ENCODE peak calls at places on chromosomes 13 and 19, in nine cellular contexts. U is kidney epithelial cell; J is fibroblast of lung; S is uterus; E is stomach; L is heart left ventricle; N is HL-60; H is CD4-positive, alpha-beta T cell; Y is AG04450. K is an unnamed sample.

GRCh38 chr19:8576273-8576993 is 809 bp downstream of the MYO1F start:
- DNase-seq in U (no peak), J (no peak), S (no peak), E (no peak), L (no peak), N (peak; percentile 89), H (no peak), Y (no peak), K (no peak)

GRCh38 chr13:27012482-27013197 is 159.0 kb downstream of the USP12 start:
- DNase-seq in U (peak; percentile 32), J (peak; percentile 89), S (no peak), E (no peak), L (no peak), N (peak; percentile 21), H (no peak), Y (peak; percentile 34), K (peak; percentile 89)

GRCh38 chr13:65470781-65471180 is 1759.4 kb downstream of the PCDH9 start:
- DNase-seq in U (no peak), J (peak; percentile 50), S (no peak), E (no peak), L (no peak), N (no peak), H (no peak), Y (no peak), K (no peak)

GRCh38 chr13:21608961-21609360 is 5.0 kb upstream of the MICU2 start:
- DNase-seq in U (no peak), J (no peak), S (no peak), E (no peak), L (no peak), N (no peak), H (no peak), Y (no peak), K (peak; percentile 18)

GRCh38 chr19:37817180-37817911 is 38.0 kb upstream of the ZNF573 start:
- DNase-seq in U (no peak), J (peak; percentile 55), S (peak; percentile 77), E (peak; percentile 33), L (peak; percentile 90), N (peak; percentile 15), H (peak; percentile 42), Y (no peak), K (peak; percentile 10)

GRCh38 chr13:86002921-86003488 is 203.8 kb upstream of the SLITRK6 start:
- DNase-seq in U (no peak), J (no peak), S (no peak), E (no peak), L (no peak), N (no peak), H (no peak), Y (no peak), K (no peak)

GRCh38 chr19:13104848-13105646 is 2.4 kb upstream of the LYL1 start:
- DNase-seq in U (no peak), J (no peak), S (no peak), E (no peak), L (no peak), N (peak; percentile 73), H (no peak), Y (no peak), K (no peak)

GRCh38 chr19:18859676-18860301 is 28.0 kb downstream of the UPF1 start:
- DNase-seq in U (no peak), J (no peak), S (no peak), E (no peak), L (peak; percentile 74), N (no peak), H (no peak), Y (no peak), K (no peak)

GRCh38 chr13:47865883-47866282 is 135.2 kb downstream of the SUCLA2 start:
- DNase-seq in U (no peak), J (no peak), S (no peak), E (no peak), L (no peak), N (no peak), H (no peak), Y (no peak), K (no peak)

DNA sequence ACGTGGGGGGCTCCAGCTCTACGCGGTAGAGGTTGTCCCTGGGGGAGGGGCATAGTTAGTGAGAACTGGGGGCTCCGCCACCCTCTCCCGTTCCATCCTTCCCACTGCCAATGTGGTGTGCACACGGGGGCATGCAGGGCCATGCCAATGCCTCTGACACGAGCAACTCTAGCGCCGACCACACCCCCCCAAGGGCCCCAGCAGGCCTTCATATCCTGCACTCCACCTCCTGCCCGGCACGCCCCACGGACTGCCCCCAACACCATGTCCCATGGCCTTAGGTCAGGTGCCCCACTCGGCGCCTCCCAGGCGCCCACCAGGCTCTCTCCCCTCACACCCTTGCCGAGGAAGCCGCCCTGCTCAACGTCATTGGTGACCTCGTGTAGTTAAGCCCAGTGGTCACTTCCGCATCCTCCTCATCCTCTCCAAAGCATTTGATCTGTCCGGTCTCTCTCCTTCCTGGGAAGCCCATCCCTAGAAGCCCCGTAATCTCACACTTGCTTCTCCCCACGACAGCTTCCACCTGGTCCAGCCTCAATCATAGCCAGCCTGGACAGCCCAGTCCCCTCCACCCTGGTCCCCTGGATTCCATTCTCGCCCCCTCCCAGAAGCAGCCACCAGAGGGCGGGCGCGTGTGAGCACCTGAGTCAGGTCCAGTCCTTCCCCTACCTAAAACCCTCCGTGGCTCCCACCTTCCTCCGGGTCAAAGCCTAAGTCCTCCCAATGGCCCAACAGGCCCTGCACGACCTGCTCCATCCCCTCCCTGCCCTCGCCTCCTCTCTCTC is 2.1 kb downstream of the SEMA6B start:
- DNase-seq in U (no peak), J (no peak), S (no peak), E (no peak), L (no peak), N (peak; percentile 38), H (no peak), Y (no peak), K (no peak)
- TF ChIP-seq CTCF in U (peak; percentile 25), J (no peak), S (no peak), E (no peak), L (no peak), N (peak; percentile 12), H (no peak), Y (no peak), K (peak; percentile 31)

DNA sequence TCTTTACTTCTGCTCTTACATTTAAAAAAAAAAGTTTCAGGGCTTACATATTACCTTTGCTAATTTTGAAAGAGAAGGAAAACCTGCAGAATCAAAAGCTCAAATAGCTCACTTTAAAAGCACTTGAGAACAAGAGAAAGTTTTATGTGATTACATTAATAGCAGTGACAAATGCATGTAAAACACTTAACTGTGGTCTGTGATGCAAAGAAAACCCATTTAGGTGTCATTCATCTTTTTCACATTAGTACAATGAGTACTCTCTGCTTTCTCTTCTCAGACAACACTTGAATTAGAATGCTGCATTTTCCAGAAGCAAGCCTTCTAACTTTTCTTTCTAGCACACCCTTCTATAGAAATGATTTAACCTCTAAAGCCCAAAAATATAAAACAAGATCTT is 460.9 kb downstream of the KLF5 start:
- DNase-seq in U (no peak), J (peak; percentile 12), S (no peak), E (no peak), L (no peak), N (no peak), H (no peak), Y (no peak), K (no peak)
- H3K27me3 ChIP-seq in U (no peaks in the 10 kb centered on the region), J (no peaks in the 10 kb centered on the region), S (no peaks in the 10 kb centered on the region), E (no peaks in the 10 kb centered on the region), L (no peaks in the 10 kb centered on the region), N (peaks cover 2% of the 10 kb centered on the region), H (no peaks in the 10 kb centered on the region), Y (peaks cover 2% of the 10 kb centered on the region), K (no peaks in the 10 kb centered on the region)

GRCh38 chr19:5864725-5865486 is 5.4 kb downstream of the FUT5 start:
- DNase-seq in U (no peak), J (no peak), S (no peak), E (no peak), L (no peak), N (no peak), H (no peak), Y (no peak), K (no peak)
- TF ChIP-seq CTCF in U (peak; percentile 10), J (no peak), S (no peak), E (no peak), L (no peak), N (no peak), H (no peak), Y (peak; percentile 17), K (peak; percentile 24)

GRCh38 chr19:5489511-5489910 is 34.3 kb downstream of the ZNRF4 start:
- DNase-seq in U (no peak), J (no peak), S (no peak), E (no peak), L (no peak), N (no peak), H (no peak), Y (no peak), K (no peak)
- H3K27me3 ChIP-seq in U (peaks cover 22% of the 10 kb centered on the region), J (peaks cover 13% of the 10 kb centered on the region), S (no peaks in the 10 kb centered on the region), E (no peaks in the 10 kb centered on the region), L (peaks cover 4% of the 10 kb centered on the region), N (peaks cover 11% of the 10 kb centered on the region), H (peaks cover 48% of the 10 kb centered on the region), Y (peaks cover 34% of the 10 kb centered on the region), K (peaks cover 14% of the 10 kb centered on the region)

GRCh38 chr19:45913874-45914830 is at the start of gene NANOS2:
- DNase-seq in U (no peak), J (no peak), S (no peak), E (no peak), L (no peak), N (no peak), H (no peak), Y (no peak), K (no peak)
- TF ChIP-seq CTCF in U (no peak), J (no peak), S (no peak), E (no peak), L (no peak), N (no peak), H (no peak), Y (no peak), K (no peak)

GRCh38 chr19:327291-328024 is 17.1 kb downstream of the MIER2 start:
- DNase-seq in U (no peak), J (no peak), S (no peak), E (no peak), L (no peak), N (no peak), H (no peak), Y (no peak), K (no peak)
- H3K27me3 ChIP-seq in U (no peaks in the 10 kb centered on the region), J (no peaks in the 10 kb centered on the region), S (no peaks in the 10 kb centered on the region), E (no peaks in the 10 kb centered on the region), L (no peaks in the 10 kb centered on the region), N (no peaks in the 10 kb centered on the region), H (no peaks in the 10 kb centered on the region), Y (no peaks in the 10 kb centered on the region), K (no peaks in the 10 kb centered on the region)

K was measured in bronchial epithelial cell.